ENCODE peak calls at places on chromosomes 12 and 14, in four cellular contexts. One of them, this sample, is unnamed.

GRCh38 chr12:78034025-78034424 is 203.3 kb downstream of the NAV3 start:
- DNase-seq in hippocampal formation: no peak
- DNase-seq in non-pigmented ciliary epithelial cell: no peak
- DNase-seq in body of pancreas: peak; percentile 32
- DNase-seq in this sample: no peak

GRCh38 chr12:103807561-103808238 is 33.3 kb downstream of the NT5DC3 start:
- DNase-seq in hippocampal formation: no peak
- DNase-seq in non-pigmented ciliary epithelial cell: no peak
- DNase-seq in body of pancreas: no peak
- DNase-seq in this sample: no peak

GRCh38 chr12:113222730-113223531 is 1.7 kb downstream of the TPCN1 start:
- DNase-seq in hippocampal formation: peak; percentile 40
- DNase-seq in non-pigmented ciliary epithelial cell: peak; percentile 71
- DNase-seq in body of pancreas: peak; percentile 94
- DNase-seq in this sample: peak; percentile 71

GRCh38 chr14:68657300-68658028 is 135.4 kb downstream of the ZFP36L1 start:
- DNase-seq in hippocampal formation: no peak
- DNase-seq in non-pigmented ciliary epithelial cell: no peak
- DNase-seq in body of pancreas: no peak
- DNase-seq in this sample: no peak

GRCh38 chr14:89680156-89680555 is 263.1 kb upstream of the FOXN3 start:
- DNase-seq in hippocampal formation: no peak
- DNase-seq in non-pigmented ciliary epithelial cell: no peak
- DNase-seq in body of pancreas: no peak
- DNase-seq in this sample: no peak

GRCh38 chr12:104790296-104791125 is 167.6 kb downstream of the SLC41A2 start:
- DNase-seq in hippocampal formation: no peak
- DNase-seq in non-pigmented ciliary epithelial cell: no peak
- DNase-seq in body of pancreas: peak; percentile 26
- DNase-seq in this sample: no peak

GRCh38 chr12:120709976-120710804 is at the start of gene UNC119B:
- DNase-seq in hippocampal formation: peak; percentile 68
- DNase-seq in non-pigmented ciliary epithelial cell: no peak
- DNase-seq in body of pancreas: peak; percentile 53
- DNase-seq in this sample: peak; percentile 82

GRCh38 chr12:105279460-105280056 is 43.6 kb upstream of the APPL2 start:
- DNase-seq in hippocampal formation: peak; percentile 10
- DNase-seq in non-pigmented ciliary epithelial cell: no peak
- DNase-seq in body of pancreas: peak; percentile 29
- DNase-seq in this sample: peak; percentile 31

GRCh38 chr14:102949062-102949800 is 26.8 kb downstream of the AMN start:
- DNase-seq in hippocampal formation: no peak
- DNase-seq in non-pigmented ciliary epithelial cell: no peak
- DNase-seq in body of pancreas: no peak
- DNase-seq in this sample: no peak

GRCh38 chr14:68137704-68138619 is 318.4 kb downstream of the RAD51B start:
- DNase-seq in hippocampal formation: peak; percentile 33
- DNase-seq in non-pigmented ciliary epithelial cell: peak; percentile 96
- DNase-seq in body of pancreas: peak; percentile 50
- DNase-seq in this sample: no peak

GRCh38 chr14:69002069-69002468 is 23.0 kb upstream of the ACTN1 start:
- DNase-seq in hippocampal formation: no peak
- DNase-seq in non-pigmented ciliary epithelial cell: no peak
- DNase-seq in body of pancreas: peak; percentile 66
- DNase-seq in this sample: peak; percentile 32

GRCh38 chr12:43255642-43256041 is 296.4 kb downstream of the ADAMTS20 start:
- DNase-seq in hippocampal formation: no peak
- DNase-seq in non-pigmented ciliary epithelial cell: no peak
- DNase-seq in body of pancreas: no peak
- DNase-seq in this sample: no peak

This sample was measured in left colon.